ENCODE peak calls at places on chromosomes 6 and 20, in nine cellular contexts. S is neural progenitor cell; I is colonic mucosa; J is CD8-positive, alpha-beta T cell; D is psoas muscle; H is A549; R is brain microvascular endothelial cell; E is IMR-90; F is right lobe of liver. A is an unnamed sample.

GRCh38 chr6:7561153-7561964 is 19.9 kb downstream of the DSP start:
- DNase-seq in S (no peak), I (peak), J (no peak), D (no peak), H (no peak), R (no peak), E (peak), F (peak), A (peak)

GRCh38 chr6:162109466-162110040 is 618.0 kb downstream of the PRKN start:
- DNase-seq in S (no peak), I (no peak), J (no peak), D (no peak), H (no peak), R (no peak), E (no peak), F (no peak), A (peak)

GRCh38 chr6:107185570-107185969 is 70.3 kb upstream of the BEND3 start:
- DNase-seq in S (peak), I (no peak), J (no peak), D (no peak), H (no peak), R (peak), E (peak), F (no peak), A (no peak)

GRCh38 chr20:5080384-5080877 is 39.3 kb downstream of the PCNA start:
- DNase-seq in S (no peak), I (no peak), J (no peak), D (peak), H (no peak), R (no peak), E (peak), F (peak), A (no peak)

GRCh38 chr6:89410231-89411018 is 1.6 kb downstream of the RRAGD start:
- DNase-seq in S (peak), I (no peak), J (no peak), D (no peak), H (no peak), R (no peak), E (no peak), F (no peak), A (no peak)

GRCh38 chr20:10953437-10953836 is 279.6 kb upstream of the JAG1 start:
- DNase-seq in S (peak), I (no peak), J (no peak), D (no peak), H (no peak), R (no peak), E (no peak), F (no peak), A (no peak)

GRCh38 chr6:81093046-81093445 is 659.4 kb downstream of the TENT5A start:
- DNase-seq in S (no peak), I (no peak), J (no peak), D (no peak), H (no peak), R (no peak), E (no peak), F (no peak), A (no peak)

GRCh38 chr6:129860901-129861665 is at the start of gene TMEM244:
- DNase-seq in S (no peak), I (no peak), J (no peak), D (no peak), H (no peak), R (peak), E (peak), F (no peak), A (no peak)

GRCh38 chr6:127518212-127518709 is 874 bp downstream of the MTCL3 start:
- DNase-seq in S (peak), I (no peak), J (no peak), D (no peak), H (peak), R (no peak), E (no peak), F (no peak), A (no peak)

GRCh38 chr6:70033781-70034180 is 167.4 kb downstream of the COL19A1 start:
- DNase-seq in S (no peak), I (no peak), J (no peak), D (no peak), H (no peak), R (no peak), E (no peak), F (no peak), A (no peak)

GRCh38 chr6:70028246-70028645 is 161.9 kb downstream of the COL19A1 start:
- DNase-seq in S (peak), I (no peak), J (no peak), D (no peak), H (no peak), R (no peak), E (no peak), F (no peak), A (no peak)
- H3K27ac ChIP-seq in S (no peak), I (no peak), J (no peak), D (no peak), H (no peak), R (no peak), E (no peak), F (no peak), A (no peak)

GRCh38 chr6:47781732-47782131 is at the start of gene OPN5:
- DNase-seq in S (no peak), I (no peak), J (no peak), D (no peak), H (no peak), R (no peak), E (no peak), F (no peak), A (no peak)

GRCh38 chr6:47785187-47785586 is 3.4 kb downstream of the OPN5 start:
- DNase-seq in S (no peak), I (no peak), J (no peak), D (no peak), H (no peak), R (no peak), E (no peak), F (no peak), A (no peak)

DNA sequence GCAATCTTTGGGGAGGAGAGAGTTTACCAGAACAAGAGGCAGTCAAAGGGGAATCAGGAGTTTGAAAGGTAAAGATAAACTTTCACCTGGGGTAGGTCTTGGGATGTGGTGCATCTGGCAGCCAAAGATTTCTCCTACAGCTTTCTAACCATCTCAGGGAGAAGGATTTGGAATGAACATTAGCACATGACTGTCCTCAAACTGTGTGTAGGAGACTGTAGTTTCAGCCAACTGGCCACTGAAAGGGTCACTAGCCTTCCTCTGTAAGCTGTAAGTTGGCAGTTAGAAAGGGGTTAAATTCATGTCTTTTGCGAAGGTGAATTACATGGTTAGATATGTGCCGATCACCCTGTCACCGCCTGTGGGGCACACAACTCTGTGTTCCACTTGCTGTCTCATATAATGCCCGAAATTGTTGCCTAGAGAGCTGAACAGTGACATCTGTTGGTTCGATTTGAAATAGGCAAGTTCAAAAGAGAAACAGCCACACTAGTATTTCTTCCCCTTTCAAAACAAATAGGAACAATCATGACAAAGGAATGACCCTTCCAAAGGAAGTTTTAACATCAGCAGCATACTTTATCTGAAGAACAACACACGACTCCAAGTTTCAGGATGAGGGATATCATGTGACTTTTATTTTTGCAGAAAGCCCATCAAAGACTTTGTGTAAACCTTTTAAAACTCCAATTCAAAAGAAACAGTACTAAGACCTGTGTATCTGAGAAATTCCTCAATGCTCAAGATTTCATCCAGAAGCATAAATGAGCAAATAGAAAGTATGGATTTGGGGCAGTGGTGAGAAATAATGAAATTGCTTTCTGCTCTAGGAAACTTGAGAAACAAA is 1.1 kb upstream of the OPN5 start:
- DNase-seq in S (peak), I (peak), J (peak), D (no peak), H (peak), R (peak), E (peak), F (peak), A (peak)
- TF ChIP-seq CTCF in S (peak), I (peak), J (no peak), D (peak), H (peak), R (peak), E (peak), F (peak), A (peak)

DNA sequence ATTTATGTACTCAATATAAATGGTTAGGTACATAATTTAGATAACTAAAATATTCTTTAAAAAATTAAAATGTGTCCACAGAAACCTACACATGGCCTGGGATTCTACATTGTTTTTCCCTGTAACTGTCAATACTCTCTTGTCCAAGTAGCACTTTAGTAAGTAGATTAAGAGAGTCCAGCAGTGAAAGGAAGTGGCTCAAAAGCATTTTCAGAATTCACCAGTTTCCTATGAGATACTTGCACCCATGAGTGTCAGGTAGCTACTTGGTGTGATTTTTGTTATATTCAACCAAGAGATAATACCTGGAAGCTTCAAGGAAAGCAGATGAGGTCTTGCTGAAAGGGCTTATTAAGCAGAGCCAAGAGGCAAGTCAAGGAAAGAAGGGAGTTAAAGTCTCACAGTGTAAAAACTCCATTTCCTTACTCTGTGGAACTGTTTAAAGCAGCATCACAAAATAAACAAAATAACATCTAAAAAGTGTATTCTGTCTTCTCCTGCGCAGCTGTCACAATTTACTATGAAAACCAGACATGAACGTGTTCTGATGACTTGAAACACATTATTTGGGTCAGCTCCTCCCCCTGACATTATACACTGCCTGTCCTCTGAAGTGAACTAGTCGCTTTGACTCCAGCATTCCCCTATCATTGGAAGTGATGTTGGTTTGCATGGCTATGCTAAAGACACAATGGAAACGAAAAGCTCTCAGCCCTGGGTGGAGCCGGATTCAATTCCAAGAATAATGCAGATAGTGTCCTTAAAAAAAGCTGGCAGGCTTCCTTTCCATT is 126.1 kb downstream of the FYN start:
- DNase-seq in S (no peak), I (no peak), J (no peak), D (no peak), H (no peak), R (no peak), E (no peak), F (no peak), A (no peak)
- H3K27ac ChIP-seq in S (no peak), I (no peak), J (peak), D (peak), H (no peak), R (no peak), E (no peak), F (peak), A (no peak)

GRCh38 chr6:62570372-62570771 is 284.3 kb upstream of the KHDRBS2 start:
- DNase-seq in S (no peak), I (no peak), J (no peak), D (no peak), H (no peak), R (no peak), E (no peak), F (no peak), A (no peak)
- TF ChIP-seq CTCF in S (no peak), I (no peak), J (no peak), D (no peak), H (no peak), R (no peak), E (no peak), F (no peak), A (no peak)

DNA sequence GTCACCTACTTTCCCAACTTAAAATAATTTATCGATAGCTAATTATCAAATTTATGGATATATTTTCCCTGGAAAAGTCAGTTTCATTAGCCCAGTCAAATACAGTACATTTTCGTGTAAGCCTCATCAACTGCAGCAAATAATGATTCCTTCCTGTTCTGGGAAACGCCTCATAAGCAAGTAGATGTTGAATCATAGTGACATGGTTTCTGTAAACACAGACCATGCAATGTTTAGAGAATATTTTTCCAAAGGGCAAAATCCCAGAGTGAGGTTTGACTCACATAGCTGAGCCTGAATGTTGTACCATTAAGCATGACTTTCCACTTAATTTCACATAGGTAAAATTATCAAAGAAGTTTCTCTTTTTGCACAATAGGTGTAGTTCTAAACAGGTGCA is 16.7 kb upstream of the VNN1 start:
- DNase-seq in S (no peak), I (no peak), J (no peak), D (no peak), H (no peak), R (peak), E (peak), F (no peak), A (no peak)
- H3K27ac ChIP-seq in S (no peak), I (no peak), J (no peak), D (no peak), H (no peak), R (no peak), E (no peak), F (peak), A (no peak)

GRCh38 chr6:44338228-44339122 is 4.0 kb upstream of the SPATS1 start:
- DNase-seq in S (peak), I (peak), J (peak), D (peak), H (peak), R (peak), E (peak), F (no peak), A (peak)
- TF ChIP-seq CTCF in S (peak), I (peak), J (peak), D (peak), H (peak), R (peak), E (peak), F (peak), A (peak)

GRCh38 chr6:44133981-44134711 is 6.8 kb downstream of the TMEM63B start:
- DNase-seq in S (peak), I (no peak), J (no peak), D (no peak), H (no peak), R (no peak), E (no peak), F (no peak), A (no peak)

GRCh38 chr6:44133003-44133931 is 5.9 kb downstream of the TMEM63B start:
- DNase-seq in S (peak), I (peak), J (no peak), D (peak), H (peak), R (no peak), E (peak), F (no peak), A (peak)

GRCh38 chr6:44135173-44135748 is 7.9 kb downstream of the TMEM63B start:
- DNase-seq in S (peak), I (no peak), J (no peak), D (no peak), H (no peak), R (no peak), E (no peak), F (no peak), A (no peak)

GRCh38 chr6:44138717-44139350 is 11.5 kb downstream of the TMEM63B start:
- DNase-seq in S (peak), I (no peak), J (no peak), D (no peak), H (no peak), R (no peak), E (no peak), F (no peak), A (no peak)

DNA sequence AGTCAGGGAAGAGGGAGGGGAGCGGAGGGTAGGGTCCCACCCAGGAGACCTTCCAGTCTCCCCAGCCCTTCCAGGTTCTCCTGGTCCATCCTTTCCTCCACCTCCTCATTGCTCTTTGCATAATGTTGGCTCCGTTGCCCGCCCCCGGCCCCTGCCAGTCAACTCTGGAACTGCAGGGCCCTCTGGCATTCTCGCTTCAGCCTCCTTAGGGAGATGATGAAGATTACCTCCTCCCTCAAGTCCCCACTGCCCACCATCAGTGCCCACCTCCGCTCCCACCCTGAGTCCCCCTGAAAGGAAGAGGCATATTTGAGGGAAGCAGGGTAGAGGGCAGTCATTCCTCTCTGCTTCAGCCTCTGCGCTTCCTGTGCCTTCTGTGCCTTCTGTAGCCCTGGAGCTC is 8.5 kb downstream of the TMEM63B start:
- DNase-seq in S (no peak), I (no peak), J (no peak), D (no peak), H (no peak), R (no peak), E (no peak), F (no peak), A (no peak)
- H3K27ac ChIP-seq in S (peak), I (no peak), J (no peak), D (no peak), H (no peak), R (no peak), E (no peak), F (no peak), A (no peak)